ENCODE peak calls at places on chromosomes 4 and X, in six cellular contexts. One of them, this sample, is unnamed.

GRCh38 chr4:67006791-67007190 is 538.5 kb downstream of the CENPC start:
- DNase-seq in T follicular helper cell: no peak
- DNase-seq in stimulated activated CD4-positive, alpha-beta T cell treated with anti-CD3 and anti-CD28 coated beads, Interleukin-12 subunit alpha, Interleukin-12 subunit beta, amount 100 ng/mL, for 4 hours: no peak
- DNase-seq in Peyer's patch: no peak
- DNase-seq in dorsolateral prefrontal cortex: no peak
- DNase-seq in NCI-H2081: no peak
- DNase-seq in this sample: no peak

GRCh38 chr4:108772402-108772801 is 9.5 kb upstream of the ETNPPL start:
- DNase-seq in T follicular helper cell: no peak
- DNase-seq in NCI-H2081: no peak
- DNase-seq in stimulated activated CD4-positive, alpha-beta T cell treated with anti-CD3 and anti-CD28 coated beads, Interleukin-12 subunit alpha, Interleukin-12 subunit beta, amount 100 ng/mL, for 4 hours: no peak
- DNase-seq in Peyer's patch: no peak
- DNase-seq in dorsolateral prefrontal cortex: no peak
- DNase-seq in this sample: no peak

GRCh38 chr4:92519727-92520126 is 216.0 kb downstream of the GRID2 start:
- DNase-seq in NCI-H2081: no peak
- DNase-seq in T follicular helper cell: no peak
- DNase-seq in dorsolateral prefrontal cortex: no peak
- DNase-seq in Peyer's patch: no peak
- DNase-seq in stimulated activated CD4-positive, alpha-beta T cell treated with anti-CD3 and anti-CD28 coated beads, Interleukin-12 subunit alpha, Interleukin-12 subunit beta, amount 100 ng/mL, for 4 hours: no peak
- DNase-seq in this sample: no peak

GRCh38 chrX:103864886-103865534 is 33.0 kb upstream of the RAB9B start:
- DNase-seq in T follicular helper cell: no peak
- DNase-seq in NCI-H2081: no peak
- DNase-seq in stimulated activated CD4-positive, alpha-beta T cell treated with anti-CD3 and anti-CD28 coated beads, Interleukin-12 subunit alpha, Interleukin-12 subunit beta, amount 100 ng/mL, for 4 hours: no peak
- DNase-seq in Peyer's patch: no peak
- DNase-seq in dorsolateral prefrontal cortex: no peak
- DNase-seq in this sample: no peak

GRCh38 chrX:74117962-74118361 is 186.0 kb upstream of the ZCCHC13 start:
- DNase-seq in NCI-H2081: no peak
- DNase-seq in Peyer's patch: no peak
- DNase-seq in stimulated activated CD4-positive, alpha-beta T cell treated with anti-CD3 and anti-CD28 coated beads, Interleukin-12 subunit alpha, Interleukin-12 subunit beta, amount 100 ng/mL, for 4 hours: no peak
- DNase-seq in T follicular helper cell: no peak
- DNase-seq in dorsolateral prefrontal cortex: no peak
- DNase-seq in this sample: no peak

GRCh38 chrX:50978920-50979660 is 68.6 kb downstream of the BMP15 start:
- DNase-seq in Peyer's patch: no peak
- DNase-seq in NCI-H2081: no peak
- DNase-seq in dorsolateral prefrontal cortex: no peak
- DNase-seq in stimulated activated CD4-positive, alpha-beta T cell treated with anti-CD3 and anti-CD28 coated beads, Interleukin-12 subunit alpha, Interleukin-12 subunit beta, amount 100 ng/mL, for 4 hours: no peak
- DNase-seq in T follicular helper cell: no peak
- DNase-seq in this sample: no peak

GRCh38 chr4:150012851-150013360 is 65.3 kb upstream of the DCLK2 start:
- DNase-seq in NCI-H2081: no peak
- DNase-seq in stimulated activated CD4-positive, alpha-beta T cell treated with anti-CD3 and anti-CD28 coated beads, Interleukin-12 subunit alpha, Interleukin-12 subunit beta, amount 100 ng/mL, for 4 hours: no peak
- DNase-seq in Peyer's patch: no peak
- DNase-seq in T follicular helper cell: no peak
- DNase-seq in dorsolateral prefrontal cortex: no peak
- DNase-seq in this sample: no peak

GRCh38 chrX:148500428-148501120 is at the start of gene AFF2:
- DNase-seq in T follicular helper cell: no peak
- DNase-seq in Peyer's patch: peak; percentile 42
- DNase-seq in NCI-H2081: no peak
- DNase-seq in dorsolateral prefrontal cortex: peak; percentile 43
- DNase-seq in stimulated activated CD4-positive, alpha-beta T cell treated with anti-CD3 and anti-CD28 coated beads, Interleukin-12 subunit alpha, Interleukin-12 subunit beta, amount 100 ng/mL, for 4 hours: peak; percentile 52
- DNase-seq in this sample: no peak

GRCh38 chrX:26914232-26914631 is 548.9 kb downstream of the PPP4R3C start:
- DNase-seq in NCI-H2081: no peak
- DNase-seq in dorsolateral prefrontal cortex: no peak
- DNase-seq in Peyer's patch: no peak
- DNase-seq in stimulated activated CD4-positive, alpha-beta T cell treated with anti-CD3 and anti-CD28 coated beads, Interleukin-12 subunit alpha, Interleukin-12 subunit beta, amount 100 ng/mL, for 4 hours: no peak
- DNase-seq in T follicular helper cell: no peak
- DNase-seq in this sample: no peak

GRCh38 chr4:110396963-110397362 is 79.0 kb upstream of the ENPEP start:
- DNase-seq in stimulated activated CD4-positive, alpha-beta T cell treated with anti-CD3 and anti-CD28 coated beads, Interleukin-12 subunit alpha, Interleukin-12 subunit beta, amount 100 ng/mL, for 4 hours: no peak
- DNase-seq in Peyer's patch: no peak
- DNase-seq in dorsolateral prefrontal cortex: no peak
- DNase-seq in NCI-H2081: no peak
- DNase-seq in T follicular helper cell: no peak
- DNase-seq in this sample: no peak

GRCh38 chrX:152037183-152037582 is 62.7 kb upstream of the GABRE start:
- DNase-seq in T follicular helper cell: no peak
- DNase-seq in NCI-H2081: no peak
- DNase-seq in Peyer's patch: no peak
- DNase-seq in stimulated activated CD4-positive, alpha-beta T cell treated with anti-CD3 and anti-CD28 coated beads, Interleukin-12 subunit alpha, Interleukin-12 subunit beta, amount 100 ng/mL, for 4 hours: no peak
- DNase-seq in dorsolateral prefrontal cortex: no peak
- DNase-seq in this sample: no peak

GRCh38 chrX:7420712-7421111 is 272.8 kb upstream of the PUDP start:
- DNase-seq in stimulated activated CD4-positive, alpha-beta T cell treated with anti-CD3 and anti-CD28 coated beads, Interleukin-12 subunit alpha, Interleukin-12 subunit beta, amount 100 ng/mL, for 4 hours: no peak
- DNase-seq in T follicular helper cell: no peak
- DNase-seq in Peyer's patch: no peak
- DNase-seq in dorsolateral prefrontal cortex: no peak
- DNase-seq in NCI-H2081: no peak
- DNase-seq in this sample: no peak

GRCh38 chr4:163166041-163166579 is 580 bp downstream of the NAF1 start:
- DNase-seq in T follicular helper cell: peak; percentile 38
- DNase-seq in Peyer's patch: peak; percentile 76
- DNase-seq in NCI-H2081: peak; percentile 36
- DNase-seq in stimulated activated CD4-positive, alpha-beta T cell treated with anti-CD3 and anti-CD28 coated beads, Interleukin-12 subunit alpha, Interleukin-12 subunit beta, amount 100 ng/mL, for 4 hours: peak; percentile 46
- DNase-seq in dorsolateral prefrontal cortex: peak; percentile 63
- DNase-seq in this sample: peak; percentile 17

GRCh38 chr4:101019941-101020401 is 327.4 kb downstream of the PPP3CA start:
- DNase-seq in Peyer's patch: no peak
- DNase-seq in stimulated activated CD4-positive, alpha-beta T cell treated with anti-CD3 and anti-CD28 coated beads, Interleukin-12 subunit alpha, Interleukin-12 subunit beta, amount 100 ng/mL, for 4 hours: no peak
- DNase-seq in dorsolateral prefrontal cortex: no peak
- DNase-seq in NCI-H2081: no peak
- DNase-seq in T follicular helper cell: peak; percentile 11
- DNase-seq in this sample: no peak

GRCh38 chr4:62500296-62500695 is 1300.2 kb downstream of the ADGRL3 start:
- DNase-seq in Peyer's patch: no peak
- DNase-seq in NCI-H2081: no peak
- DNase-seq in stimulated activated CD4-positive, alpha-beta T cell treated with anti-CD3 and anti-CD28 coated beads, Interleukin-12 subunit alpha, Interleukin-12 subunit beta, amount 100 ng/mL, for 4 hours: no peak
- DNase-seq in T follicular helper cell: no peak
- DNase-seq in dorsolateral prefrontal cortex: no peak
- DNase-seq in this sample: no peak

GRCh38 chr4:144363890-144364289 is 223.4 kb upstream of the GYPA start:
- DNase-seq in dorsolateral prefrontal cortex: no peak
- DNase-seq in stimulated activated CD4-positive, alpha-beta T cell treated with anti-CD3 and anti-CD28 coated beads, Interleukin-12 subunit alpha, Interleukin-12 subunit beta, amount 100 ng/mL, for 4 hours: no peak
- DNase-seq in Peyer's patch: no peak
- DNase-seq in NCI-H2081: no peak
- DNase-seq in T follicular helper cell: no peak
- DNase-seq in this sample: no peak

GRCh38 chr4:167233523-167234387 is 539 bp downstream of the SPOCK3 start:
- DNase-seq in NCI-H2081: peak; percentile 37
- DNase-seq in stimulated activated CD4-positive, alpha-beta T cell treated with anti-CD3 and anti-CD28 coated beads, Interleukin-12 subunit alpha, Interleukin-12 subunit beta, amount 100 ng/mL, for 4 hours: no peak
- DNase-seq in Peyer's patch: no peak
- DNase-seq in dorsolateral prefrontal cortex: peak; percentile 73
- DNase-seq in T follicular helper cell: no peak
- DNase-seq in this sample: no peak

GRCh38 chr4:145177511-145177905 is 2.9 kb downstream of the OTUD4 start:
- DNase-seq in NCI-H2081: no peak
- DNase-seq in Peyer's patch: no peak
- DNase-seq in stimulated activated CD4-positive, alpha-beta T cell treated with anti-CD3 and anti-CD28 coated beads, Interleukin-12 subunit alpha, Interleukin-12 subunit beta, amount 100 ng/mL, for 4 hours: no peak
- DNase-seq in dorsolateral prefrontal cortex: no peak
- DNase-seq in T follicular helper cell: no peak
- DNase-seq in this sample: no peak

GRCh38 chrX:34521563-34521962 is 135.5 kb downstream of the TMEM47 start:
- DNase-seq in dorsolateral prefrontal cortex: no peak
- DNase-seq in stimulated activated CD4-positive, alpha-beta T cell treated with anti-CD3 and anti-CD28 coated beads, Interleukin-12 subunit alpha, Interleukin-12 subunit beta, amount 100 ng/mL, for 4 hours: no peak
- DNase-seq in NCI-H2081: no peak
- DNase-seq in Peyer's patch: no peak
- DNase-seq in T follicular helper cell: no peak
- DNase-seq in this sample: no peak

GRCh38 chr4:163688856-163689255 is 194.4 kb downstream of the TMA16 start:
- DNase-seq in dorsolateral prefrontal cortex: no peak
- DNase-seq in NCI-H2081: no peak
- DNase-seq in stimulated activated CD4-positive, alpha-beta T cell treated with anti-CD3 and anti-CD28 coated beads, Interleukin-12 subunit alpha, Interleukin-12 subunit beta, amount 100 ng/mL, for 4 hours: no peak
- DNase-seq in Peyer's patch: no peak
- DNase-seq in T follicular helper cell: no peak
- DNase-seq in this sample: no peak

GRCh38 chr4:151344948-151345347 is 19.5 kb upstream of the SH3D19 start:
- DNase-seq in NCI-H2081: no peak
- DNase-seq in stimulated activated CD4-positive, alpha-beta T cell treated with anti-CD3 and anti-CD28 coated beads, Interleukin-12 subunit alpha, Interleukin-12 subunit beta, amount 100 ng/mL, for 4 hours: no peak
- DNase-seq in dorsolateral prefrontal cortex: no peak
- DNase-seq in Peyer's patch: no peak
- DNase-seq in T follicular helper cell: no peak
- DNase-seq in this sample: no peak

GRCh38 chrX:38403834-38404233 is 51.4 kb downstream of the OTC start:
- DNase-seq in dorsolateral prefrontal cortex: no peak
- DNase-seq in T follicular helper cell: no peak
- DNase-seq in NCI-H2081: no peak
- DNase-seq in Peyer's patch: no peak
- DNase-seq in stimulated activated CD4-positive, alpha-beta T cell treated with anti-CD3 and anti-CD28 coated beads, Interleukin-12 subunit alpha, Interleukin-12 subunit beta, amount 100 ng/mL, for 4 hours: no peak
- DNase-seq in this sample: no peak

GRCh38 chrX:100904433-100904832 is 24.3 kb downstream of the XKRX start:
- DNase-seq in dorsolateral prefrontal cortex: no peak
- DNase-seq in NCI-H2081: no peak
- DNase-seq in stimulated activated CD4-positive, alpha-beta T cell treated with anti-CD3 and anti-CD28 coated beads, Interleukin-12 subunit alpha, Interleukin-12 subunit beta, amount 100 ng/mL, for 4 hours: no peak
- DNase-seq in Peyer's patch: no peak
- DNase-seq in T follicular helper cell: no peak
- DNase-seq in this sample: no peak

GRCh38 chr4:16598241-16599224 is 299.9 kb downstream of the LDB2 start:
- DNase-seq in T follicular helper cell: no peak
- DNase-seq in Peyer's patch: no peak
- DNase-seq in dorsolateral prefrontal cortex: no peak
- DNase-seq in NCI-H2081: no peak
- DNase-seq in stimulated activated CD4-positive, alpha-beta T cell treated with anti-CD3 and anti-CD28 coated beads, Interleukin-12 subunit alpha, Interleukin-12 subunit beta, amount 100 ng/mL, for 4 hours: no peak
- DNase-seq in this sample: no peak

GRCh38 chr4:1505511-1506451 is 99.5 kb upstream of the NKX1-1 start:
- DNase-seq in Peyer's patch: peak; percentile 35
- DNase-seq in stimulated activated CD4-positive, alpha-beta T cell treated with anti-CD3 and anti-CD28 coated beads, Interleukin-12 subunit alpha, Interleukin-12 subunit beta, amount 100 ng/mL, for 4 hours: no peak
- DNase-seq in NCI-H2081: no peak
- DNase-seq in dorsolateral prefrontal cortex: peak; percentile 33
- DNase-seq in T follicular helper cell: no peak
- DNase-seq in this sample: no peak

GRCh38 chr4:17492058-17492741 is 19.7 kb downstream of the QDPR start:
- DNase-seq in stimulated activated CD4-positive, alpha-beta T cell treated with anti-CD3 and anti-CD28 coated beads, Interleukin-12 subunit alpha, Interleukin-12 subunit beta, amount 100 ng/mL, for 4 hours: no peak
- DNase-seq in NCI-H2081: no peak
- DNase-seq in Peyer's patch: no peak
- DNase-seq in dorsolateral prefrontal cortex: no peak
- DNase-seq in T follicular helper cell: no peak
- DNase-seq in this sample: no peak

GRCh38 chrX:37380920-37381319 is 31.8 kb downstream of the PRRG1 start:
- DNase-seq in dorsolateral prefrontal cortex: no peak
- DNase-seq in Peyer's patch: no peak
- DNase-seq in T follicular helper cell: no peak
- DNase-seq in stimulated activated CD4-positive, alpha-beta T cell treated with anti-CD3 and anti-CD28 coated beads, Interleukin-12 subunit alpha, Interleukin-12 subunit beta, amount 100 ng/mL, for 4 hours: no peak
- DNase-seq in NCI-H2081: no peak
- DNase-seq in this sample: peak; percentile 32

GRCh38 chr4:138643827-138644226 is 371.8 kb upstream of the NOCT start:
- DNase-seq in T follicular helper cell: no peak
- DNase-seq in stimulated activated CD4-positive, alpha-beta T cell treated with anti-CD3 and anti-CD28 coated beads, Interleukin-12 subunit alpha, Interleukin-12 subunit beta, amount 100 ng/mL, for 4 hours: no peak
- DNase-seq in dorsolateral prefrontal cortex: no peak
- DNase-seq in Peyer's patch: no peak
- DNase-seq in NCI-H2081: no peak
- DNase-seq in this sample: no peak

GRCh38 chrX:86154586-86154985 is 6.3 kb downstream of the DACH2 start:
- DNase-seq in Peyer's patch: no peak
- DNase-seq in T follicular helper cell: no peak
- DNase-seq in stimulated activated CD4-positive, alpha-beta T cell treated with anti-CD3 and anti-CD28 coated beads, Interleukin-12 subunit alpha, Interleukin-12 subunit beta, amount 100 ng/mL, for 4 hours: no peak
- DNase-seq in dorsolateral prefrontal cortex: no peak
- DNase-seq in NCI-H2081: no peak
- DNase-seq in this sample: no peak

This sample was measured in mucosa of gallbladder.